ENCODE peak calls at places on chromosomes 3 and 15, in four cellular contexts. F, D, W and M are unnamed samples.

GRCh38 chr3:169117264-169117663 is 546.2 kb downstream of the MECOM start:
- DNase-seq in F (no peak), D (no peak), W (no peak), M (no peak)

GRCh38 chr15:71084264-71084663 is 31.0 kb upstream of the THSD4 start:
- DNase-seq in F (no peak), D (no peak), W (no peak), M (no peak)

GRCh38 chr15:72304596-72304995 is 15.4 kb downstream of the CELF6 start:
- DNase-seq in F (no peak), D (no peak), W (no peak), M (no peak)

GRCh38 chr3:7682822-7683229 is 818.8 kb upstream of the LMCD1 start:
- DNase-seq in F (no peak), D (no peak), W (no peak), M (no peak)

GRCh38 chr3:140092883-140093536 is 158.0 kb downstream of the CLSTN2 start:
- DNase-seq in F (peak), D (peak), W (no peak), M (peak)

GRCh38 chr3:140902791-140903190 is 38.8 kb upstream of the SLC25A36 start:
- DNase-seq in F (no peak), D (no peak), W (no peak), M (no peak)

GRCh38 chr3:98786364-98786930 is 23.3 kb downstream of the ST3GAL6 start:
- DNase-seq in F (no peak), D (no peak), W (no peak), M (no peak)

GRCh38 chr3:183487896-183488295 is 59.5 kb upstream of the MCF2L2 start:
- DNase-seq in F (no peak), D (no peak), W (no peak), M (no peak)

GRCh38 chr3:122758877-122759670 is 34.6 kb downstream of the HSPBAP1 start:
- DNase-seq in F (no peak), D (no peak), W (no peak), M (no peak)

GRCh38 chr15:90557651-90558084 is 27.9 kb downstream of the CRTC3 start:
- DNase-seq in F (no peak), D (peak), W (no peak), M (no peak)

GRCh38 chr3:4011136-4011535 is 211.9 kb downstream of the LRRN1 start:
- DNase-seq in F (no peak), D (no peak), W (no peak), M (no peak)

GRCh38 chr3:51711352-51712019 is 4.6 kb downstream of the GRM2 start:
- DNase-seq in F (no peak), D (no peak), W (no peak), M (peak)

GRCh38 chr3:16300881-16301359 is 35.9 kb downstream of the OXNAD1 start:
- DNase-seq in F (no peak), D (no peak), W (peak), M (no peak)

GRCh38 chr3:16883057-16883725 is 1.6 kb upstream of the PLCL2 start:
- DNase-seq in F (no peak), D (no peak), W (no peak), M (no peak)

GRCh38 chr3:114480442-114480841 is 186.6 kb downstream of the TIGIT start:
- DNase-seq in F (no peak), D (no peak), W (no peak), M (no peak)

GRCh38 chr15:58916962-58917361 is 16.5 kb downstream of the SLTM start:
- DNase-seq in F (no peak), D (no peak), W (no peak), M (no peak)

GRCh38 chr3:134373942-134374790 is at the start of gene AMOTL2:
- DNase-seq in F (peak), D (peak), W (no peak), M (peak)

GRCh38 chr3:106261915-106262683 is 393.3 kb upstream of the CBLB start:
- DNase-seq in F (no peak), D (no peak), W (no peak), M (no peak)

GRCh38 chr15:65912235-65912634 is 42.9 kb downstream of the RAB11A start:
- DNase-seq in F (no peak), D (no peak), W (no peak), M (no peak)

GRCh38 chr3:36895488-36896409 is 49.1 kb downstream of the TRANK1 start:
- DNase-seq in F (no peak), D (no peak), W (no peak), M (no peak)

GRCh38 chr3:120338517-120338916 is 10.6 kb downstream of the LRRC58 start:
- DNase-seq in F (no peak), D (no peak), W (no peak), M (no peak)

GRCh38 chr15:43081283-43081682 is 24.6 kb downstream of the UBR1 start:
- DNase-seq in F (no peak), D (no peak), W (no peak), M (no peak)

GRCh38 chr15:29990035-29990434 is 92.7 kb upstream of the GOLGA8J start:
- DNase-seq in F (no peak), D (no peak), W (no peak), M (no peak)

GRCh38 chr3:122975163-122975923 is 52.2 kb downstream of the SEMA5B start:
- DNase-seq in F (no peak), D (no peak), W (no peak), M (no peak)

GRCh38 chr15:29632671-29633406 is 189.4 kb downstream of the TJP1 start:
- DNase-seq in F (peak), D (no peak), W (no peak), M (no peak)

GRCh38 chr15:88834211-88834812 is 31.1 kb downstream of the ACAN start:
- DNase-seq in F (peak), D (peak), W (no peak), M (no peak)

GRCh38 chr3:15108082-15108545 is 9.2 kb upstream of the RBSN start:
- DNase-seq in F (peak), D (peak), W (no peak), M (peak)

GRCh38 chr3:61078016-61078415 is 173.2 kb downstream of the FHIT start:
- DNase-seq in F (no peak), D (no peak), W (no peak), M (no peak)

GRCh38 chr3:42517143-42517542 is 14.7 kb downstream of the VIPR1 start:
- DNase-seq in F (no peak), D (no peak), W (no peak), M (no peak)

GRCh38 chr15:38072507-38073277 is 138.3 kb downstream of the TMCO5A start:
- DNase-seq in F (peak), D (peak), W (no peak), M (no peak)

GRCh38 chr3:64011685-64012084 is 11.6 kb downstream of the PSMD6 start:
- DNase-seq in F (no peak), D (peak), W (no peak), M (no peak)

GRCh38 chr3:125123455-125123854 is 67.7 kb upstream of the HEG1 start:
- DNase-seq in F (no peak), D (no peak), W (no peak), M (no peak)

GRCh38 chr3:125126323-125126722 is 70.5 kb upstream of the HEG1 start:
- DNase-seq in F (no peak), D (no peak), W (no peak), M (no peak)

GRCh38 chr3:125125822-125126245 is 70.0 kb upstream of the HEG1 start:
- DNase-seq in F (no peak), D (no peak), W (no peak), M (no peak)

GRCh38 chr3:125121246-125122010 is 65.6 kb upstream of the HEG1 start:
- DNase-seq in F (no peak), D (no peak), W (peak), M (peak)

GRCh38 chr3:125123906-125124305 is 68.1 kb upstream of the HEG1 start:
- DNase-seq in F (no peak), D (no peak), W (no peak), M (no peak)
- TF ChIP-seq POLR2A in F (no peak), D (no peak), W (no peak), M (no peak)

GRCh38 chr15:50116477-50116876 is 2.6 kb downstream of the ATP8B4 start:
- DNase-seq in F (peak), D (peak), W (no peak), M (no peak)
- TF ChIP-seq TAF1 in F (no peak), D (no peak), W (no peak), M (no peak)

DNA sequence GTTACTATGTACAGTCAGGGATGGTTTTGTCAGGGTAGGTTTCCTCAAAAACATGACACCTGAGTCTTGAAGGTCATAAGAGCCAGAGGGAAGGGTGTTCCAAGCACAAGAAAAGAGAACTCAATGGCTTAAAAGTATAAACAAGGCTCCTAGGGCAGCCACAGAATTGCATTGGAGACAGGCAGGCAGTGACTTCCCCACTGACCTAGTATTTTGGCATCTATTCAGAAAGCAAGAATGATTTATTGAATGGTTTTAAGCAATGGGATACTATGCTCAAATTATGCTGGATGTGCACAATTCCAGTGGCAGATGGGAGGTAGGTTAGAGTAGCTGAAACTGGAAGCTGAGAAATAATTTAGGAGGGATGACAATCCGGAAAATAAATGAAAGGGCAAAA is 54.0 kb downstream of the TSC22D2 start:
- DNase-seq in F (no peak), D (peak), W (no peak), M (no peak)
- TF ChIP-seq POLR2AphosphoS5 in F (no peak), D (no peak), W (no peak), M (no peak)

DNA sequence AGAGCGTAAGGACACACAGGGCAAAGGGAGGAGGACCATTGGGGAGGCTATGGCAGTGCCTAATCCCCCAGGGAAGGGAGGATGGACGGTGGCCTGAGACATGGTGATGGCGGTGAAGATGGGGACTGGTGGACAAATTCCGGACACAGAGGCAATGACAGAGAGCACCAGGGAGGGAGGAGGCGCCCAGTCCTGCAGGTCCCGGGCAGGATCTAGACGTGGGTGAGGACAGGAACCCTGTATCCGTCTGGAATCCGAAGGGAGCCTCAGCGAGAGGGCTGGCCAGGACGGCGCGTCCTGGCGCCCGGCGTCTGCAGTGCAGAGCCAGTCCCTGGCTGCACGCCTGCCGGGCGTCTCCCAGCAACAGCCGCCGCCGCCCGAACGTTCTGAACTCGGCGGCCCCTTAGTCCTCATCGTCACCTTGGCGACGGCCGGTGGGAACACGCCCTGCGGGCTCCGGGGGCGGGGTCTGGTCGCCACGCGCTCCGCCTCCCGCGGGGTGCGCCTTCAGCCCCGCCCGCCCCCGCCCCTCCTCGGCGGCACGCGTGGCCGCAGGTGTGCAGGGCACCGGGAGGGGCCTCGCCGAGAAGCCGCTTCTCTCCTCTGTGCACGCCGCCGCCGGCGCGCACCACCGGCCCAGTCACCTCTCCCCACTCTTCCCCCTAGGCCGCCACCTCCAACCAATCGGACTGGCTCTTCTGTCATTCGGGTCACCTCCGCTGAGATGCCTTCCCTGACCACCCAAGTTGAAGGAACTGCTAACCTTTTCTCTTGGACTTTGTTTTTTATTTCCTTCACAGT is 11.6 kb downstream of the XIRP1 start:
- DNase-seq in F (peak), D (peak), W (peak), M (peak)
- TF ChIP-seq POLR2A in F (no peak), D (no peak), W (no peak), M (no peak)

GRCh38 chr3:50318163-50318562 is 4.4 kb downstream of the HYAL2 start:
- DNase-seq in F (no peak), D (no peak), W (no peak), M (no peak)

GRCh38 chr3:50318615-50319014 is 3.9 kb downstream of the HYAL2 start:
- DNase-seq in F (no peak), D (no peak), W (no peak), M (no peak)

GRCh38 chr3:50319872-50320625 is 2.5 kb downstream of the HYAL2 start:
- DNase-seq in F (no peak), D (no peak), W (no peak), M (no peak)

GRCh38 chr3:50320853-50321145 is 1.7 kb downstream of the HYAL2 start:
- DNase-seq in F (no peak), D (no peak), W (no peak), M (no peak)

GRCh38 chr3:50319181-50319871 is 3.2 kb downstream of the HYAL2 start:
- DNase-seq in F (no peak), D (no peak), W (no peak), M (no peak)
- TF ChIP-seq TAF1 in F (no peak), D (no peak), W (no peak), M (no peak)

GRCh38 chr3:23712656-23713559 is 92.8 kb upstream of the UBE2E1 start:
- DNase-seq in F (peak), D (no peak), W (no peak), M (no peak)
- TF ChIP-seq POLR2AphosphoS5 in F (no peak), D (no peak), W (no peak), M (no peak)

GRCh38 chr3:195259564-195260285 is 11.2 kb downstream of the XXYLT1 start:
- DNase-seq in F (no peak), D (peak), W (peak), M (peak)
- TF ChIP-seq POLR2A in F (no peak), D (no peak), W (peak), M (peak)

DNA sequence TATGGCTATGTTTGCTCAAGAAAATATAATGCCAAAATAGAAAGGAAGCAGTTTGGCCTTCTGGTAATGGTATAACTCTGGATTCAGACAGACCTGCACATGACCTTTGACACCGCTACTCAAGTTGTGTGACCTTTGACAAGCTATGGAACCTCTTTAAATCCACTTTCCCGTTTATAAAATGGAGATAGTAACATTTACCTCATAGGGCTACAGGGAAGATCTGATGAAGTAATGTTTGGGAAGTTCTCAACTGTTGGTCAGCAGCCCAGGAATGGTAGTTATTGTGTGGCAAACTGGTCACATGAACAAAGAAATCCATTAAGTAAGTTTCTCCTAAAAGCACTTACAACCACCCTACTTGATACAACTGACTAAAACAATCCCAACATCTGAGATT is 95.1 kb upstream of the PHLDB2 start:
- DNase-seq in F (no peak), D (no peak), W (no peak), M (no peak)
- TF ChIP-seq TAF1 in F (no peak), D (no peak), W (no peak), M (no peak)

GRCh38 chr3:119175869-119176756 is 2.7 kb downstream of the UPK1B start:
- DNase-seq in F (no peak), D (no peak), W (no peak), M (no peak)
- TF ChIP-seq POLR2AphosphoS5 in F (no peak), D (no peak), W (no peak), M (no peak)

DNA sequence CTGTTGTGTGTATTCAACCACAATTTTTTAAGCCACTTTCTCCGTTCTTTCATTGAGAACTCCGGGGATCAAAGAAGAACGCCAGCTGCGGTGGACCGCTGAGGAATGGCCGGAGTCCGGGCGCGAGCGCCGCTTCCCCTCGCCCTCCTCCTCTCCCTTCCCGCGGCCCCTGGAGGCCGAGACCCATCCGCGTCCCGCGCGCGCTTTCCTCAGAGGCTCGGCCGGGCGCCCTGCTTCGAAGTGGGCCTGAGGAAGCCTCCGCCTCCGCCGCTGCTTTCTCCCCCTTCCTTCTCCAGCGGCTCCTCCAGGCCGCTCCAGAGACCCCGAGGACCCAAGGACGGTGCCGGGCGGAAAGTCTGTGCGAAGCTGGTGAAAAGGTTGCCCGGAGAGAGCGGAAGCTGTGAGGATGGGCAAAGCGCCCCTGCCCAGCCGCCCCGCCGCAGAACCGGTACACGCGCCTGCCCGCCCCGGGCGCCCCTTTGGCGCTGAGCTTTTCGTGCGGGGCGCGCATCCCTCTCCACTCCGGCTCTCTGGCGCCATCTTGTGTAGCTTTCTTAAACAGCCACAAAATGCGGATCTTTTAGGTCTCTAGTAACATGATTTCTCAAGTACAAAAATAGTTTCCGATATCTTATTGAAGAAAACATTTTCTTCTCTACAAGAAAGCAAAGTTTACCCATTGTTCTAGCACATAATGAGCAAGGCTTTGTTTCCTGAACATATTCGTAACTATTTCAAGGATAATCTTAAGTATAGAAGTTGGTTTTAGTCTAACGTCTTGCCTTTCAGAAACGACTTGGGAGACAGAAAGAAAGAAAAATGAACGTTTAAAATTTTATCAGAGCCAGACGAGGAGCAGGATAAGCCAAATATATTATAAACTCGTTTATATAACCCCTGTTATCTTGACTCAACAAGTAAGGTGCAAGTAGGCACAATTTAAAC is 59.2 kb upstream of the FAM174B start:
- DNase-seq in F (peak), D (peak), W (peak), M (peak)
- TF ChIP-seq POLR2A in F (peak), D (no peak), W (no peak), M (no peak)